ENCODE peak calls at places on chromosome 13, in nine cellular contexts. L is spleen, D is suprapubic skin, M is prostate gland, X is stomach, Q is esophagus muscularis mucosa, F is vagina, E is HCT116, O is breast epithelium. S is an unnamed sample.
A peak's percentile ranks its signal among the peaks of the same experiment; 100 is the strongest.

GRCh38 chr13:23325191-23325590 is 108.3 kb downstream of the SACS start:
- DNase-seq in Q (no peak), F (no peak), L (no peak), D (no peak), M (no peak), O (no peak), X (no peak), E (no peak), S (no peak)

GRCh38 chr13:77507931-77508776 is 27.4 kb upstream of the SCEL start:
- DNase-seq in F (no peak), M (peak; percentile 4), O (no peak), X (no peak), Q (peak; percentile 8), E (peak; percentile 42), L (no peak), D (no peak), S (no peak)

GRCh38 chr13:30165791-30166190 is 141.6 kb downstream of the KATNAL1 start:
- DNase-seq in L (no peak), X (no peak), F (no peak), D (no peak), E (no peak), O (no peak), M (no peak), Q (no peak), S (no peak)

GRCh38 chr13:66492479-66492878 is 737.7 kb downstream of the PCDH9 start:
- DNase-seq in X (no peak), O (no peak), F (no peak), Q (no peak), M (no peak), E (peak; percentile 10), L (no peak), D (no peak), S (no peak)

GRCh38 chr13:109610517-109610916 is 175.9 kb downstream of the IRS2 start:
- DNase-seq in X (peak; percentile 48), O (no peak), D (no peak), E (peak; percentile 3), L (peak; percentile 83), M (no peak), F (no peak), Q (no peak), S (peak; percentile 2)

GRCh38 chr13:33290421-33290965 is 4.9 kb upstream of the STARD13 start:
- DNase-seq in X (no peak), M (no peak), D (no peak), E (no peak), O (no peak), L (no peak), Q (no peak), F (no peak), S (no peak)

GRCh38 chr13:59422646-59423045 is 741.1 kb downstream of the DIAPH3 start:
- DNase-seq in F (no peak), X (no peak), O (no peak), M (no peak), D (no peak), L (no peak), E (no peak), Q (no peak), S (no peak)

GRCh38 chr13:87535911-87536310 is 135.3 kb upstream of the SLITRK5 start:
- DNase-seq in O (no peak), E (no peak), D (no peak), F (no peak), M (no peak), Q (no peak), L (no peak), X (no peak), S (no peak)

GRCh38 chr13:66409542-66409941 is 820.6 kb downstream of the PCDH9 start:
- DNase-seq in X (no peak), L (no peak), M (no peak), F (no peak), O (no peak), Q (no peak), D (no peak), E (no peak), S (no peak)

GRCh38 chr13:101416181-101417042 is at the start of gene NALCN:
- DNase-seq in D (no peak), L (no peak), M (no peak), F (no peak), E (no peak), X (no peak), O (no peak), Q (peak; percentile 89), S (no peak)

GRCh38 chr13:41384749-41385503 is 72.4 kb upstream of the RGCC start:
- DNase-seq in L (no peak), M (no peak), E (no peak), Q (no peak), F (no peak), X (no peak), O (no peak), D (no peak), S (no peak)

DNA sequence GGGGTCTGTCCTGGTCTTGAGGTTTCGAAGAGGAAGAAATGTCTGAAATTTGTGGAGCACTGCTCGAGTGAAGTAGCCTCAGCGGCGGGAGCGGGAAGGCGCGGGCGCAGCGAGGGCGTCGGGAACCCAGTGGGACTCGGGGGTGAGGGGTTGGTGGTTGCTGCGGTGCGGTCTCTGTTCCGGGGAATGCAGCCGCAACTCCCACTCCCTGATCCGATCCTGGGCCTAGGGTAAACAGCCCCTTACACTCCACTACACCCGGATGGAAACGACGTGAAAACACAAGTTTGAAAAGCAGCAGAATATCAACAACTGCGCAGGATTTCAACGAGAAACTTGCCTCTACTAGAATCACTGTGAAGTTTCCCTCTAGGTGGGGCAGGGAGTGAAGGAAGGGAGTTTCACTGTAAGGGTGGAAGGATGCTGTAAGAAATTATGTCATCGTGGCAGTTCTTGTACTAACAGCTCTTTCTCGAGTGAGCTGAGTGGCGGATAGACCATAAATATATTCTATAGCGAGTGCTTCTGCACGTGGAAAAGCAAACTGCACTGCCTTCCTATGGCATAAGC is 2.0 kb upstream of the KLF12 start:
- DNase-seq in Q (peak; percentile 92), E (no peak), O (peak; percentile 52), D (no peak), M (peak; percentile 11), X (peak; percentile 28), F (peak; percentile 89), L (peak; percentile 86), S (no peak)
- TF ChIP-seq POLR2AphosphoS5 in Q (peak; percentile 52), E (no peak), O (no peak), D (no peak), M (no peak), X (no peak), F (no peak), L (no peak), S (no peak)

GRCh38 chr13:39037410-39037879 is 444 bp downstream of the PROSER1 start:
- DNase-seq in F (no peak), E (no peak), D (no peak), X (no peak), Q (no peak), M (no peak), O (no peak), L (no peak), S (no peak)
- TF ChIP-seq POLR2A in F (no peak), E (no peak), D (no peak), X (no peak), Q (no peak), M (no peak), O (no peak), L (no peak), S (no peak)

GRCh38 chr13:37947419-37948140 is 78.0 kb upstream of the TRPC4 start:
- DNase-seq in L (no peak), X (no peak), M (no peak), D (no peak), Q (no peak), O (no peak), E (no peak), F (no peak), S (no peak)

GRCh38 chr13:37944476-37945442 is 75.2 kb upstream of the TRPC4 start:
- DNase-seq in D (no peak), F (no peak), E (no peak), O (no peak), Q (no peak), X (no peak), L (no peak), M (no peak), S (no peak)

GRCh38 chr13:37942929-37943328 is 73.4 kb upstream of the TRPC4 start:
- DNase-seq in O (no peak), D (no peak), E (no peak), X (no peak), M (no peak), L (no peak), F (no peak), Q (no peak), S (no peak)

GRCh38 chr13:37945651-37946575 is 76.3 kb upstream of the TRPC4 start:
- DNase-seq in X (no peak), Q (no peak), M (no peak), L (no peak), O (no peak), E (no peak), D (no peak), F (no peak), S (no peak)
- TF ChIP-seq POLR2AphosphoS5 in X (no peak), Q (no peak), M (no peak), L (no peak), O (no peak), E (no peak), D (no peak), F (no peak), S (no peak)

GRCh38 chr13:52010890-52011689 is at the start of gene ATP7B:
- DNase-seq in F (no peak), D (no peak), M (no peak), O (no peak), E (no peak), L (peak; percentile 85), Q (no peak), X (no peak), S (peak; percentile 12)

GRCh38 chr13:52009985-52010384 is 1.3 kb downstream of the ATP7B start:
- DNase-seq in E (no peak), L (no peak), D (no peak), Q (no peak), M (no peak), X (no peak), F (no peak), O (no peak), S (no peak)

GRCh38 chr13:52016296-52016695 is 4.1 kb downstream of the ALG11 start:
- DNase-seq in F (no peak), X (no peak), O (no peak), E (no peak), Q (no peak), M (no peak), D (no peak), L (no peak), S (no peak)

GRCh38 chr13:52012512-52012836 is 276 bp downstream of the ALG11 start:
- DNase-seq in D (no peak), X (no peak), L (no peak), E (no peak), O (no peak), Q (no peak), F (no peak), M (no peak), S (no peak)

DNA sequence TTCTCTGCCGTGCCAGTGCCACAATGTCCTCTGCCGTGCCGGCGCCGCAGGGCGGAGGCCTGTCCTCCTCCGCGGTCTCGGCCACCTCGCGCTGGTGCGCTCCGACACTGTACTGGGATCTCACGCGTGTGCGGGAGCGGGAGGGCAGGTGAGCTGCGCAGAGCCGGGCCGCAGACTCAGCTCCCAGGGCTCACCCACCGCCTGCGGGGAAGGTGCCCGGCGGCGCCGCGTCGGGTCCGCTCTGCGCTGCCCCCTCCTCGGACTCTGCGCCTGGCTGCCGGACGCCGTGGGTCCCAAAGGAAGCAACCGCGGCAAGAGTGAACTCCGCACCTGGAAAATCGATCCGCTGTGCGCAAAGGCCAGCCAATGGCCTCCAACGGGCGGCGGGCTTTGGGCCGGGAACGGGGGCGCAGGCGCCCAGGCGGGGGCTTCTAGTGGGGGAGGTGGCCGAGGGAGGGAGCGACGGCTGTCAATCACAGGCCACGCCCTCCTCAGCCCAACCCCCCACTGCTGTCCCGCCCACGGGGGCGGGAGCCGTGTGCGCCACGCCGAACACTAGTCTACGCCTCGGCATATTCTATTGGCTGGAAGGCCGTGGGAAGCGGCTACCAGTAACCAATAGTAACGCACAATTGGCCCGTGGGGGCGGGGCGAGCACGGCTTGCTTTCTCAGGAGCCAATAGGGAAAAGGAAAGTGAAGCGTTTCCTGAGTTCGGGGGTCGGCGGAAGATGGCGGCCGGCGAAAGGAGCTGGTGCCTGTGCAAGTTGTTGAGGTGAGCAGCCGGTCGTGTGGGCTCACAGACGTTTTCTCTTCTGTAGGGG is at the start of gene ALG11:
- DNase-seq in L (peak; percentile 98), X (peak; percentile 100), M (peak; percentile 99), F (peak; percentile 98), Q (peak; percentile 100), E (peak; percentile 94), O (peak; percentile 99), D (peak; percentile 100), S (peak; percentile 94)
- TF ChIP-seq POLR2A in L (no peak), X (no peak), M (no peak), F (no peak), Q (no peak), E (no peak), O (no peak), D (no peak), S (peak; percentile 92)